ENCODE peak calls at places on chromosomes 11 and 22, in nine cellular contexts. L, R, G, A, B, J, P, V and D are unnamed samples.

GRCh38 chr11:2703487-2704141 is 3.8 kb upstream of the KCNQ1OT1 start:
- DNase-seq in J (no peak), G (no peak), R (no peak), L (peak), P (no peak), V (no peak), A (peak), B (no peak), D (no peak)

GRCh38 chr11:31492320-31492913 is 17.0 kb downstream of the IMMP1L start:
- DNase-seq in A (no peak), B (no peak), J (no peak), G (no peak), L (no peak), V (no peak), P (no peak), R (no peak), D (no peak)

GRCh38 chr11:31619980-31620379 is 110.4 kb downstream of the ELP4 start:
- DNase-seq in B (no peak), J (no peak), R (no peak), V (no peak), G (no peak), L (no peak), A (no peak), P (no peak), D (no peak)

GRCh38 chr11:116073854-116074837 is 569.9 kb upstream of the CADM1 start:
- DNase-seq in V (no peak), A (no peak), B (no peak), R (no peak), J (no peak), G (no peak), P (no peak), L (no peak), D (no peak)

GRCh38 chr11:19660076-19660475 is 52.6 kb upstream of the NAV2 start:
- DNase-seq in P (no peak), J (no peak), L (no peak), B (no peak), R (peak), G (peak), V (peak), A (no peak), D (no peak)

GRCh38 chr22:32644252-32645100 is 157.0 kb upstream of the TIMP3 start:
- DNase-seq in A (peak), G (no peak), V (peak), J (peak), R (peak), B (peak), L (peak), P (no peak), D (no peak)

GRCh38 chr11:17544181-17544622 is at the start of gene USH1C:
- DNase-seq in L (no peak), P (peak), G (peak), B (peak), V (no peak), R (no peak), J (peak), A (no peak), D (no peak)

GRCh38 chr11:62909107-62909894 is 11.9 kb downstream of the CHRM1 start:
- DNase-seq in R (peak), A (peak), L (no peak), V (peak), G (peak), B (peak), J (peak), P (peak), D (no peak)

GRCh38 chr11:6991227-6991626 is 28.9 kb downstream of the ZNF214 start:
- DNase-seq in R (no peak), P (no peak), J (no peak), V (no peak), A (no peak), G (no peak), B (no peak), L (peak), D (no peak)

GRCh38 chr11:48081151-48082010 is 101.0 kb downstream of the PTPRJ start:
- DNase-seq in G (no peak), P (no peak), V (no peak), J (no peak), R (peak), L (peak), B (no peak), A (peak), D (no peak)

GRCh38 chr11:57752954-57753353 is 1.3 kb upstream of the BTBD18 start:
- DNase-seq in G (no peak), P (peak), L (no peak), A (no peak), R (no peak), J (no peak), V (no peak), B (no peak), D (no peak)

GRCh38 chr11:118907051-118907748 is 18.5 kb downstream of the BCL9L start:
- DNase-seq in B (peak), A (peak), R (peak), L (peak), V (peak), J (peak), P (peak), G (peak), D (peak)

GRCh38 chr22:36285017-36285416 is 32.1 kb downstream of the APOL1 start:
- DNase-seq in J (no peak), R (no peak), A (peak), L (no peak), G (no peak), P (no peak), B (no peak), V (no peak), D (no peak)

GRCh38 chr11:30342736-30343166 is 19.8 kb downstream of the ARL14EP start:
- DNase-seq in P (no peak), A (no peak), V (no peak), G (no peak), B (no peak), J (peak), R (no peak), L (no peak), D (no peak)

GRCh38 chr11:32348502-32348901 is 86.8 kb downstream of the WT1 start:
- DNase-seq in L (no peak), A (no peak), R (no peak), J (no peak), P (no peak), G (no peak), V (no peak), B (no peak), D (no peak)

GRCh38 chr11:56089697-56090096 is 3.4 kb upstream of the OR8I2 start:
- DNase-seq in V (no peak), P (no peak), A (no peak), R (no peak), L (no peak), J (no peak), G (no peak), B (no peak), D (no peak)

GRCh38 chr22:39351689-39352214 is 2.0 kb downstream of the SYNGR1 start:
- DNase-seq in J (no peak), P (no peak), L (no peak), B (no peak), G (no peak), V (no peak), A (no peak), R (no peak), D (no peak)

GRCh38 chr22:39350803-39351688 is 1.3 kb downstream of the SYNGR1 start:
- DNase-seq in G (no peak), J (no peak), P (no peak), L (no peak), R (no peak), B (no peak), V (no peak), A (no peak), D (no peak)

GRCh38 chr22:39349967-39350802 is at the start of gene SYNGR1:
- DNase-seq in B (peak), V (no peak), P (no peak), L (no peak), R (no peak), G (peak), J (no peak), A (no peak), D (no peak)

GRCh38 chr22:39348909-39349505 is 784 bp upstream of the SYNGR1 start:
- DNase-seq in R (peak), V (no peak), L (no peak), B (no peak), J (peak), P (no peak), G (no peak), A (no peak), D (no peak)

DNA sequence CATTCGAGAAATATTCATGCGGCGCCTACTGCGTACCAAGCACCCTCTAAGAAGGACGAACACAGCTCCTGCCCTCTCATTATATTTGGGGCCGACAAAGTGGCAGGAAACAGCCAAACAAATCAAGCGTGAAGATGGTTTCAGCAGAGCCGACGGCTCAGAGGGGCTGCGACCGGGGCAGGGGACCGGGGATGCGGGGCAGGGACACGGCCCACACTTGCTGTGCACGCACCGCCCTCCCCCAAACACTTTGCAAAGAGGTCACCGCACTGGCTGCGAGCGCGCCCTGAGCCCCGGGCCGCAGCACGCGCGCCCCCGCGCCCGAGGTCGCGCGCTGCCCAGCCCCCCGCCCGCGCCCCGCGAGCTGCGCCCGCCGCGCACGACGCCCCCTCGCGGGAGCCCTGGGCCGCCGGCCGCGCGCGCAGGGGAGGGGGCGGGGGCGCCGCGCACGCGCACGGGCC is 255 bp upstream of the SYNGR1 start:
- DNase-seq in L (no peak), P (peak), A (no peak), B (peak), J (peak), G (peak), R (no peak), V (no peak), D (no peak)
- TF ChIP-seq POLR2A in L (no peak), P (no peak), A (no peak), B (no peak), J (no peak), G (no peak), R (no peak), V (no peak), D (no peak)

DNA sequence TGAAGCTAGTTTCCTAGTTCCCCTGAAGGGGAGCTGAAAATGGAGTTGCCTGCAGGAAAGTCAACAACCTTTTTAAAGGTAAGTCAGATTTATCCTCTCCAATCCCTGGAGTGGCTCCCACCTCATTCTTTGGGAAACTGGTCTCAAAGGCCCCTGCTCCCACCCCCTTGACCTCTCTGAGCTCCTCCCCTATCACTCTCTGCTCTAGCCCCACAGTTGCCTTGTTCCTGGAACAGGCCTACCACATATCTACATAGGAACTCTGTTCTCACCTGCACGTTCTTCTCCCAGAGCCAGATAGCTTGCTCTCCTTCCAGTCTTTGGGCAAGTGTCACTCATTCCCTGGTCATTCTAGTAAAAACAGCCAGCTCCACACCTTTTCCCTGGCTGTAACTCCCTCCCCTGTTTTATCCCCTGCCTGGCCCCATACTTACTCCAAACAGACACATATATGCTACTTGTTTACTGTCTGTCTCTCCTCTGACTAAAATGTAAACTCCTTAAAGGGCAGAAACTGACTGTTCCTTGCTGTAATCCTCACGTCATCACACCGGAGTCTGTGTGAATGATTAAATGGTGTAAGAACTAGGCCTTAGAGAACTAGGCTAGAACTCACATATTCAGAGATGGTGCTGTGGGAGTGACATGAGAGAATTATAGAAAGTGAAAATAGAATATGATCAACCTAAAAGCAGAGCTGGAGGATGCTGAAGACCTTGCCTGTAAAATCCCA is 53.3 kb downstream of the TCF20 start:
- DNase-seq in V (no peak), B (no peak), J (no peak), A (no peak), L (no peak), R (no peak), P (no peak), G (no peak), D (no peak)
- TF ChIP-seq EP300 in V (no peak), B (no peak), J (no peak), A (no peak), L (no peak), R (no peak), P (no peak), G (no peak), D (no peak)

GRCh38 chr11:110317516-110317932 is 21.1 kb upstream of the RDX start:
- DNase-seq in B (no peak), L (no peak), J (no peak), P (no peak), V (no peak), G (peak), R (no peak), A (no peak), D (no peak)

GRCh38 chr11:110308071-110308470 is 11.7 kb upstream of the RDX start:
- DNase-seq in L (no peak), A (no peak), R (no peak), B (no peak), P (no peak), J (no peak), G (no peak), V (no peak), D (no peak)

GRCh38 chr11:110314366-110315095 is 18.1 kb upstream of the RDX start:
- DNase-seq in B (no peak), J (no peak), A (no peak), P (no peak), V (no peak), L (no peak), G (no peak), R (no peak), D (no peak)

GRCh38 chr11:110312670-110313069 is 16.3 kb upstream of the RDX start:
- DNase-seq in V (no peak), A (no peak), J (no peak), G (no peak), P (no peak), B (no peak), L (no peak), R (no peak), D (no peak)

DNA sequence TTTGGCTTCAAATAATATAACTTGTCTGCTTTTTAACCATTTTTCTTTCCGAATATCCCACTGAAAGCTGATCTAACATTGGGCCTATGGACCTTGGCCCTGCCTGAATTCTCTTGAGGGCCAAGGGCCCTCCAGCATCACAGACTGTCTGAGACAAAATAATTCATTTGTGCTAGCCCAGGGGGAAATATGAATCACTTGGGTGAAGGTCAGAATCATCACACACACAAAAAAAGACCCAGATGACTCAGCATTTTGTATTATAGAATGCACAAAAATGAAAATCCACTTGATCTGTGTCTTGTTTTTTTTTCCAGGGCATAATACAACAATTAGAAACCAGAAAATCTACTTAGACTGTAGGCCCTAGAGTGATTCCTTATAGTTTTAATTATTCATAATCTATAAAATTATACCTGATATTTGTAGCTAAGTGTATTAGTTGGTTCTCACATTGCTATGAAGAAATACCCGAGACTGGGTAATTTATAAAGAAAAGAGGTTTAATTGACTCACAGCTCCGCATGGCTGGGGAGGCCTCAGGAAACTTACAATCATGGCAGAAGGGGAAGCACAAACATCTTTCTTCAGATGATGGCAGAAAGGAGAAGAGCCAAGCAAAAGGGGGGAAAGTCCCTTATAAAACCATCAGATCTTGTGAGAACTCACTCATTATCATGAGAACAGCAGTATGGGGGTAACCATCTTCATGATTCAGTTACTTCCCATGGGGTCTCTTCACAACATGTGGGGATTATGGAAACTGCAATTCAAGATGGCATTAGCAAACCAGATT is 15.6 kb upstream of the RDX start:
- DNase-seq in G (peak), B (no peak), P (no peak), V (no peak), J (no peak), R (no peak), L (no peak), A (no peak), D (no peak)
- TF ChIP-seq POLR2AphosphoS5 in G (no peak), B (no peak), P (no peak), V (no peak), J (no peak), R (no peak), L (no peak), A (no peak), D (no peak)

GRCh38 chr22:41902932-41903421 is 11.9 kb downstream of the SHISA8 start:
- DNase-seq in L (no peak), B (peak), A (no peak), V (no peak), R (no peak), G (no peak), P (no peak), J (no peak), D (no peak)
- TF ChIP-seq POLR2A in L (no peak), B (no peak), A (no peak), V (no peak), R (no peak), G (peak), P (no peak), J (no peak), D (no peak)

DNA sequence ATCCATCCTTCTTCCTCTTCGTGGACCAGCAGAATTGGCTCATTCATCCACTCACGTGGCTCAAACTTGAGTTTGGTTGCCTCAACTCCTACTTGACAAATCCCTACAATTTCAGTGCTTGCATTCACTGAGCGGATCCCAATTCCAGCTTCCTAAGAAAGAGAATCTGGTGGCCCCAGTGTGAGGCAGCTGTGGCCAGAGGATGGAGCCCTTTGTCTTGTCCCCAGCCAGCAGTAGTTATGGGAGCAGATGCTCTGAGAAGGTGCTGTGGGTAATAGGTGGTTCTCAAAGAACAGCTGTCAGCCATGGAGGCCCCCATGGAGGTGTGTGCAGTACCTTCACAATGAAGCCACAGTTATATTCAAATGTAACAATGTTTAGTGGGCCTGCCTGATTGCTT is 39.3 kb downstream of the KREMEN1 start:
- DNase-seq in L (no peak), V (no peak), A (no peak), R (no peak), B (no peak), G (no peak), P (no peak), J (no peak), D (no peak)
- TF ChIP-seq EP300 in L (no peak), V (no peak), A (no peak), R (no peak), B (no peak), G (no peak), P (no peak), J (no peak), D (no peak)

GRCh38 chr11:36071917-36072500 is 128.1 kb downstream of the LDLRAD3 start:
- DNase-seq in V (no peak), G (no peak), R (no peak), A (no peak), J (no peak), B (no peak), L (no peak), P (no peak), D (no peak)

GRCh38 chr11:36077368-36077767 is 133.5 kb downstream of the LDLRAD3 start:
- DNase-seq in J (no peak), G (no peak), P (no peak), A (no peak), R (no peak), V (no peak), L (no peak), B (no peak), D (no peak)

GRCh38 chr11:36075053-36075452 is 131.2 kb downstream of the LDLRAD3 start:
- DNase-seq in R (no peak), L (no peak), B (no peak), V (no peak), G (no peak), J (no peak), A (no peak), P (no peak), D (no peak)

GRCh38 chr11:36070215-36070976 is 126.5 kb downstream of the LDLRAD3 start:
- DNase-seq in G (no peak), V (no peak), L (no peak), R (no peak), J (no peak), A (no peak), P (no peak), B (no peak), D (no peak)

GRCh38 chr11:36073411-36074203 is 129.7 kb downstream of the LDLRAD3 start:
- DNase-seq in J (no peak), B (peak), A (no peak), P (no peak), L (no peak), V (no peak), R (peak), G (no peak), D (no peak)
- TF ChIP-seq POLR2AphosphoS5 in J (no peak), B (peak), A (no peak), P (no peak), L (no peak), V (no peak), R (peak), G (no peak), D (no peak)

GRCh38 chr11:122813176-122813917 is 25.0 kb upstream of the CRTAM start:
- DNase-seq in L (no peak), R (no peak), B (no peak), A (no peak), V (no peak), G (no peak), J (no peak), P (no peak), D (no peak)

GRCh38 chr11:122816701-122817100 is 21.6 kb upstream of the CRTAM start:
- DNase-seq in A (no peak), R (no peak), L (no peak), V (no peak), B (no peak), G (no peak), J (no peak), P (no peak), D (no peak)

GRCh38 chr11:122815900-122816299 is 22.4 kb upstream of the CRTAM start:
- DNase-seq in L (no peak), J (peak), R (no peak), P (no peak), G (no peak), A (no peak), V (no peak), B (no peak), D (no peak)

GRCh38 chr11:122812612-122813011 is 25.7 kb upstream of the CRTAM start:
- DNase-seq in R (no peak), A (no peak), L (no peak), G (no peak), J (no peak), B (no peak), V (no peak), P (no peak), D (no peak)

GRCh38 chr11:122814401-122814800 is 23.9 kb upstream of the CRTAM start:
- DNase-seq in R (no peak), J (peak), A (no peak), P (no peak), V (peak), B (no peak), G (peak), L (no peak), D (no peak)
- TF ChIP-seq POLR2A in R (no peak), J (no peak), A (no peak), P (no peak), V (no peak), B (no peak), G (no peak), L (no peak), D (no peak)

DNA sequence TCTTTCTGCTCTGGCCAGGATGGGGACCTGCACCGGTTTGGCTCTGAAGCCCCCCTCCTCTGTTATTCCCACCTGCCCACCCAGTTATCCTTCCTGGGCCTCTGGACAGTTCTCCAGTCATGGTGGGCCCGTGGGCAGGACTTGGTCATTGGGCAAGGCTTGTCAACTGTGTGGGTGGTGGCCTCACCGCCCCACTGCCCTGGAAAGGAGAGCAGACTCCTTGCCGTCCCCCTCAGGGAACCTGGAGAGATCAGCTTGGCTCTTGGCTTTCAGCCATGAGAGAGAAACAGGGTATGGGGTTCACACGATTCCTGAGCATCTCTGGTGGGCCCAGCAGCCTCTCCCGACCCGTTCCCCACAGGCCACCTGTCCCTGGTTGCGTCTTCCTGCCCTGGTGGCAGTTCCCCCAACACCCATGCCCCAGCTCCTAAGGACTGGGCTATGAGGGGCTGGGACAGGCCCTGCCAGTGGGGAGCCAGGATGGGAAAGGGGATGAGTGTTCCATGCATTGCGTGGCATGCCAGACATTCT is 92.3 kb downstream of the MORC2 start:
- DNase-seq in V (no peak), B (no peak), P (no peak), J (no peak), L (peak), R (no peak), G (no peak), A (peak), D (no peak)
- TF ChIP-seq EP300 in V (no peak), B (no peak), P (no peak), J (no peak), L (no peak), R (no peak), G (no peak), A (no peak), D (no peak)